ENCODE peak calls at places on chromosomes 7 and 10, in nine cellular contexts. A is stimulated activated CD8-positive, alpha-beta memory T cell treated with anti-CD3 and anti-CD28 coated beads, Interleukin-7, amount 100 ng/mL, for 1 hour; Q is pons; F is EL; O is endothelial cell; U is stimulated activated CD4-positive, alpha-beta T cell treated with anti-CD3 and anti-CD28 coated beads, Interleukin-15, amount 100 ng/mL, for 24 hours; W is substantia nigra; H is esophagus squamous epithelium; V is anterior cingulate cortex. C is an unnamed sample.
A peak's percentile ranks its signal among the peaks of the same experiment; 100 is the strongest.

GRCh38 chr7:15625456-15625855 is 61.0 kb downstream of the MEOX2 start:
- DNase-seq in O (no peak), A (no peak), W (no peak), Q (no peak), U (no peak), H (no peak), F (no peak), V (no peak), C (no peak)

GRCh38 chr10:14327535-14327934 is 3.2 kb downstream of the FRMD4A start:
- DNase-seq in V (no peak), O (no peak), Q (no peak), F (peak; percentile 7), A (no peak), H (no peak), U (peak; percentile 3), W (no peak), C (no peak)

GRCh38 chr7:133853706-133854276 is 273.3 kb upstream of the LRGUK start:
- DNase-seq in W (no peak), H (no peak), V (no peak), O (peak; percentile 34), Q (peak; percentile 9), F (peak; percentile 91), U (peak; percentile 11), A (no peak), C (no peak)

GRCh38 chr10:47264797-47265281 is 35.2 kb upstream of the GDF10 start:
- DNase-seq in U (peak; percentile 77), F (no peak), Q (no peak), H (no peak), W (no peak), A (peak; percentile 34), O (no peak), V (no peak), C (no peak)

GRCh38 chr7:36053589-36053988 is 99.5 kb upstream of the EEPD1 start:
- DNase-seq in O (no peak), V (no peak), A (no peak), U (no peak), H (no peak), W (no peak), Q (no peak), F (no peak), C (no peak)

GRCh38 chr10:102434251-102434913 is 2.0 kb upstream of the CUEDC2 start:
- DNase-seq in V (no peak), Q (no peak), W (no peak), A (no peak), F (peak; percentile 68), H (no peak), U (no peak), O (no peak), C (no peak)

GRCh38 chr7:2982831-2983230 is 60.8 kb downstream of the CARD11 start:
- DNase-seq in U (peak; percentile 63), A (peak; percentile 42), V (no peak), F (no peak), W (no peak), Q (no peak), O (no peak), H (no peak), C (no peak)

GRCh38 chr7:12583922-12584321 is 13.4 kb downstream of the SCIN start:
- DNase-seq in F (no peak), Q (no peak), O (no peak), A (no peak), U (no peak), H (no peak), W (no peak), V (no peak), C (no peak)

GRCh38 chr7:76003351-76003750 is 9.0 kb upstream of the TMEM120A start:
- DNase-seq in V (no peak), O (no peak), Q (no peak), A (no peak), U (no peak), W (no peak), H (no peak), F (no peak), C (no peak)

GRCh38 chr7:148303295-148304013 is 287.1 kb upstream of the C7orf33 start:
- DNase-seq in A (no peak), F (peak; percentile 55), H (peak; percentile 21), U (no peak), O (no peak), V (no peak), Q (peak; percentile 53), W (no peak), C (no peak)

GRCh38 chr7:142345817-142346216 is 88.0 kb upstream of the PRSS58 start:
- DNase-seq in F (no peak), Q (no peak), A (no peak), H (no peak), O (no peak), V (no peak), W (no peak), U (peak; percentile 48), C (no peak)

C was measured in cortex of kidney.